ENCODE peak calls at places on chromosome 5, in eight cellular contexts. O, R, U, D, C, W, B and Z are unnamed samples. For H3K4me1, the result is how much of the 10 kb centered on the place peaks cover.

GRCh38 chr5:167413503-167413902 is 877.9 kb upstream of the WWC1 start:
- DNase-seq in R (no peak), C (no peak), O (no peak), W (no peak), D (no peak), U (no peak), B (no peak), Z (no peak)

GRCh38 chr5:122403965-122404364 is 91.9 kb downstream of the SNCAIP start:
- DNase-seq in U (no peak), R (no peak), W (no peak), O (no peak), B (no peak), D (no peak), C (no peak), Z (no peak)

GRCh38 chr5:54087436-54087835 is 222.9 kb downstream of the ARL15 start:
- DNase-seq in B (no peak), W (no peak), O (no peak), D (no peak), C (no peak), U (no peak), R (no peak), Z (no peak)

GRCh38 chr5:167731951-167732350 is 559.5 kb upstream of the WWC1 start:
- DNase-seq in O (no peak), D (no peak), W (no peak), C (no peak), R (no peak), B (no peak), U (no peak), Z (no peak)

GRCh38 chr5:96084874-96085545 is 123.4 kb upstream of the ELL2 start:
- DNase-seq in D (no peak), C (no peak), B (no peak), W (no peak), U (no peak), O (no peak), R (no peak), Z (no peak)

GRCh38 chr5:179273074-179273435 is 72.2 kb downstream of the ADAMTS2 start:
- DNase-seq in U (no peak), B (no peak), W (no peak), O (no peak), C (no peak), D (no peak), R (no peak), Z (no peak)

GRCh38 chr5:95669540-95669939 is 13.3 kb downstream of the SPATA9 start:
- DNase-seq in O (peak), W (peak), U (no peak), C (peak), R (peak), B (no peak), D (peak), Z (no peak)

GRCh38 chr5:32531885-32532520 is 53.4 kb upstream of the SUB1 start:
- DNase-seq in B (peak), D (no peak), W (no peak), C (peak), R (no peak), O (no peak), U (peak), Z (no peak)

GRCh38 chr5:112929336-112930081 is 7.5 kb upstream of the REEP5 start:
- DNase-seq in W (no peak), R (no peak), O (no peak), C (no peak), D (no peak), U (no peak), B (no peak), Z (no peak)
- H3K4me1 ChIP-seq in W (under half), R (under half), O (under half), C (under half), D (under half), U (under half), B (under half), Z (under half)

GRCh38 chr5:177349762-177350161 is 1.7 kb downstream of the LMAN2 start:
- DNase-seq in B (no peak), R (no peak), C (no peak), O (no peak), D (no peak), U (no peak), W (no peak), Z (no peak)
- H3K4me3 ChIP-seq in B (peak), R (no peak), C (no peak), O (no peak), D (no peak), U (peak), W (no peak), Z (no peak)

GRCh38 chr5:67013719-67014118 is 182.9 kb downstream of the CD180 start:
- DNase-seq in W (no peak), B (no peak), R (no peak), O (no peak), C (no peak), U (no peak), D (no peak), Z (no peak)
- H3K27ac ChIP-seq in W (no peak), B (no peak), R (no peak), O (peak), C (no peak), U (no peak), D (peak), Z (no peak)

DNA sequence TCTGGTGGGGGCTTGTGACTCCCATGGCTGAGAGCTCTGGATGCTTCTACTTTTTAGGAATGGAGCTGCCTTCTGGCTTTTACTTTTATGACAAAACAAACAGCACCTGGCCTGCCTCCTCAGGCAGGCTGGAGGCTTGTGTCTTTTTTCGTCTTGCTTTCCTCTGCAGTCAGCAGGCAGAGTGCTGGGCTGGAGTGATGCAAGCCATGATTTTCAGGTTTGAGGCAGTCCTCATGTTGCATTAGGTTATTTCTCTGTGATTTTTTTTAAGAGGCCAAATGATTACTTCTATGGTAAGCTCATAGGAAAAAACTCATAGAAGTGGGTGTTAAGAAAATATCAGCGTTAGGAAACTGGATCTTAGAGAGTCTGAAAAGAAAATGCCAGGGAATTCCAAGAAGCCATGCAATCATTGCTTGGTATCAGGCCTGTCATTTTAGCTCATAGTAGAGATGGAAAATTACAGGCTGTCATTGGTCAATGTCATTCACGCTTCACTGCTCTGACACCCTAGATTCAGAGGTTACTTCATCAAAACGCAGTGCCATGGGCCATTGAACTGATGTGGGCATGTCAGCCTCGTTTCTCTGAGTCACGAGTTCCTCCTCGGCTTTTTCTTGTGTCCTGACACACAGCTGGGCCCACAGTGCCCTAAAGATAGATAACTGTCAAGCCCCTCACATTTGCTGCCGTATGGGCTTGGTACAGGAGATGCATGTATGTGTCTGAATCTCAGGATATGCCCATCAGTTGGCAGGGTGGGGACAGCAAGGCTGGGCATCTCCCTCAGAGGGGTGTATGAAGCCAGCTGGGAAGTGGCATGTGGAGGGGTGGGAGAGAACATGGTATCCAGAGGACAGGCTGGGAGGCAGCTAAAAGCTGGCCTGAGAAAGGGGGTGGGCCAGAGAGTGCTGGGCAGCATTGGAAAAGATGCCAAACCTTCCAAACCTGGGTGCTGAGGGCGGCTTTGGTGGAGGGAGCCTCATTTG is 151.8 kb downstream of the HSPA4 start:
- DNase-seq in B (no peak), W (no peak), U (no peak), C (no peak), O (peak), R (no peak), D (no peak), Z (no peak)
- H3K4me1 ChIP-seq in B (under half), W (under half), U (under half), C (under half), O (under half), R (under half), D (under half), Z (under half)

DNA sequence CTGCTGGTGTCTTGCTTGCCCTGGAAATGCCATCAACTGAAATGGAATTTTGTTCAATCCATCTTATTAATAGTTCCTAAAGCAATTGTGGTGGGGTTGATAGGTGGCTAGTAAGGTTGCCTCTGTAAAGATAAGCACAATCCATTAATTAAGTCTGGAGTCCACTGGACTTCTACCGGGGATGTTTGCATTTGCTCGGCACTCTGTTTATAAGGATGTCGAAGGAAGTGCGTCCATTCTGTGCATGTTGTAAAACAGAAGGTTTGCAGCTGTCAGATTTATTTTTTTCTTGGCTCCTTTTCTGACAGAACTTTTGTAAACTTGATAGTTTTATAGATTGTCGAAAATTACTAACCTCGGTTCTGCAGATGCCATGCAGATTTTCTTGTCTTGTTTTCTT is 12.8 kb upstream of the TNFAIP8 start:
- DNase-seq in C (no peak), W (no peak), B (no peak), O (no peak), D (no peak), U (no peak), R (no peak), Z (no peak)
- H3K4me3 ChIP-seq in C (no peak), W (no peak), B (peak), O (no peak), D (no peak), U (no peak), R (no peak), Z (no peak)

GRCh38 chr5:141511771-141512325 is 23.0 kb downstream of the PCDHGC5 start:
- DNase-seq in D (no peak), W (no peak), B (no peak), U (no peak), R (no peak), C (no peak), O (no peak), Z (no peak)
- H3K27ac ChIP-seq in D (peak), W (peak), B (no peak), U (no peak), R (peak), C (peak), O (peak), Z (peak)

GRCh38 chr5:135737701-135738563 is 96.5 kb upstream of the SLC25A48 start:
- DNase-seq in D (no peak), C (no peak), W (no peak), U (no peak), O (peak), B (no peak), R (no peak), Z (no peak)

GRCh38 chr5:135741040-135741439 is 93.4 kb upstream of the SLC25A48 start:
- DNase-seq in B (no peak), U (no peak), C (no peak), W (no peak), R (no peak), D (no peak), O (no peak), Z (no peak)

GRCh38 chr5:135738564-135738875 is 95.9 kb upstream of the SLC25A48 start:
- DNase-seq in D (no peak), W (no peak), U (no peak), B (no peak), C (no peak), O (peak), R (no peak), Z (no peak)

GRCh38 chr5:135740475-135740874 is 94.0 kb upstream of the SLC25A48 start:
- DNase-seq in D (no peak), R (no peak), B (no peak), C (no peak), U (no peak), O (peak), W (no peak), Z (no peak)

DNA sequence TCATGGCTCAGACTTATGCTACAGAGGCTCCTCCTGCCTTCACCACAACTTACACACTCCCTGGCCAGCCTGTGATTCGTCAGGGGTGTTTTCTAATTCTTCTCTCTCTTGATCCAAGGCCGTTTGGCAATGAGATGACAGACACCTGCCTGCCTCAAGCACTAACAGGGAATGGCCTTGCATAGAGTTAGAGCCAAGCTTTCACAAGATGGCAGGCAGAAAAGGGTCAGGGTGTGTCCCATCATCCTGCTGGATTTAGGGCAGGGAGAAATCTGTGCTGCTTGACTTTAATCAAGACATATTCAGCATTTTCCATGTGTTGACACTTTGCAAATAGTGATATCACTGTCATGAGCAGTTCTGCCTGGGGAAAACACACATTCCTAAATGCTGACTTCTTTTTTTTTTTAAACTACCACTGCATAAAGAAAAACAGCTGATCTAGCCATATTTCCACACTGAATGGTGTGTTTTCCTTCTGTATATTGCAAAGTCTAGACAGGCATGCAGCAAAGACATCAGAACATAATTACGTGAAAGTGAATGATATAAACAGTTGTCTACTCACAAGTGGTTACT is 95.0 kb upstream of the SLC25A48 start:
- DNase-seq in O (peak), U (no peak), C (no peak), W (no peak), B (no peak), D (no peak), R (no peak), Z (no peak)
- H3K4me1 ChIP-seq in O (under half), U (under half), C (under half), W (under half), B (under half), D (under half), R (under half), Z (under half)

GRCh38 chr5:176816791-176817272 is 6.5 kb downstream of the UNC5A start:
- DNase-seq in C (no peak), B (no peak), R (no peak), D (no peak), U (peak), O (no peak), W (no peak), Z (no peak)
- H3K4me3 ChIP-seq in C (no peak), B (no peak), R (no peak), D (no peak), U (peak), O (no peak), W (no peak), Z (no peak)

GRCh38 chr5:6714221-6715041 is 1.2 kb downstream of the TENT4A start:
- DNase-seq in D (peak), R (no peak), W (no peak), C (no peak), O (peak), U (peak), B (peak), Z (peak)
- H3K27ac ChIP-seq in D (peak), R (peak), W (peak), C (peak), O (peak), U (no peak), B (peak), Z (peak)